ENCODE peak calls at places on chromosomes 1 and 21, in seven cellular contexts. F, C, J, Y, B, N and R are unnamed samples.

GRCh38 chr1:182666736-182667135 is 17.7 kb downstream of the RGS8 start:
- DNase-seq in N (no peak), Y (no peak), J (no peak), C (no peak), B (no peak), F (no peak), R (no peak)

GRCh38 chr21:27649746-27650145 is 682.9 kb upstream of the ADAMTS5 start:
- DNase-seq in Y (peak), B (no peak), F (no peak), N (no peak), J (no peak), C (no peak), R (no peak)

GRCh38 chr1:41495171-41495948 is 10.9 kb upstream of the EDN2 start:
- DNase-seq in B (no peak), J (peak), N (no peak), F (no peak), Y (peak), C (no peak), R (peak)

GRCh38 chr1:18005238-18005637 is 102.4 kb upstream of the IGSF21 start:
- DNase-seq in B (no peak), F (no peak), C (peak), N (no peak), J (no peak), Y (no peak), R (no peak)

GRCh38 chr1:43318831-43319230 is 18.0 kb downstream of the TIE1 start:
- DNase-seq in N (no peak), F (no peak), B (peak), J (no peak), C (no peak), Y (no peak), R (no peak)

GRCh38 chr1:46532498-46533178 is 18.8 kb downstream of the KNCN start:
- DNase-seq in Y (peak), C (peak), N (peak), J (peak), B (no peak), F (peak), R (no peak)

GRCh38 chr1:209627349-209628196 is 24.7 kb downstream of the LAMB3 start:
- DNase-seq in N (peak), Y (peak), B (peak), F (peak), C (peak), J (peak), R (peak)

GRCh38 chr1:19512545-19512944 is 27.2 kb upstream of the CAPZB start:
- DNase-seq in Y (peak), J (no peak), B (no peak), C (no peak), F (no peak), N (no peak), R (no peak)

GRCh38 chr1:2973661-2974593 is 47.3 kb upstream of the ACTRT2 start:
- DNase-seq in C (no peak), B (peak), F (peak), J (no peak), Y (no peak), N (no peak), R (no peak)

GRCh38 chr21:16815228-16815627 is 697.6 kb upstream of the CXADR start:
- DNase-seq in N (no peak), J (no peak), B (no peak), F (no peak), C (no peak), Y (no peak), R (no peak)

GRCh38 chr1:50702395-50702794 is 257.7 kb downstream of the FAF1 start:
- DNase-seq in J (no peak), Y (no peak), C (no peak), B (no peak), F (no peak), N (no peak), R (no peak)

GRCh38 chr21:39647476-39647875 is 34.7 kb downstream of the B3GALT5 start:
- DNase-seq in Y (no peak), N (no peak), C (no peak), J (no peak), F (no peak), B (no peak), R (no peak)

GRCh38 chr1:215292906-215293305 is 210.4 kb downstream of the KCNK2 start:
- DNase-seq in Y (no peak), C (no peak), N (no peak), F (no peak), B (no peak), J (no peak), R (no peak)

GRCh38 chr1:168717906-168718891 is 10.8 kb downstream of the DPT start:
- DNase-seq in J (peak), Y (no peak), N (peak), B (no peak), C (no peak), F (peak), R (no peak)

GRCh38 chr1:3315991-3316943 is 138.2 kb upstream of the ARHGEF16 start:
- DNase-seq in F (no peak), J (no peak), Y (no peak), C (no peak), N (no peak), B (no peak), R (no peak)

GRCh38 chr21:14213164-14213563 is 2.4 kb upstream of the LIPI start:
- DNase-seq in J (no peak), Y (no peak), B (no peak), F (no peak), C (no peak), N (no peak), R (no peak)

GRCh38 chr1:188343914-188344313 is 1515.2 kb downstream of the PLA2G4A start:
- DNase-seq in B (no peak), J (no peak), N (no peak), Y (no peak), F (no peak), C (no peak), R (no peak)

GRCh38 chr1:207863893-207864535 is 46.9 kb downstream of the CD34 start:
- DNase-seq in C (no peak), Y (no peak), F (no peak), J (peak), N (no peak), B (no peak), R (no peak)

GRCh38 chr1:170836146-170836545 is 99.2 kb upstream of the MROH9 start:
- DNase-seq in Y (peak), N (no peak), C (no peak), B (no peak), F (no peak), J (no peak), R (no peak)

GRCh38 chr1:214475331-214475730 is 76.1 kb downstream of the PTPN14 start:
- DNase-seq in N (no peak), F (no peak), B (no peak), Y (no peak), C (no peak), J (no peak), R (no peak)

GRCh38 chr1:47644216-47644581 is 206.4 kb downstream of the FOXD2 start:
- DNase-seq in F (no peak), Y (peak), B (no peak), C (no peak), J (no peak), N (no peak), R (no peak)

GRCh38 chr1:90394247-90394646 is 322.9 kb downstream of the BARHL2 start:
- DNase-seq in Y (no peak), F (no peak), C (no peak), N (no peak), B (no peak), J (no peak), R (no peak)

GRCh38 chr1:9721606-9722377 is 70.3 kb downstream of the PIK3CD start:
- DNase-seq in B (no peak), Y (peak), N (peak), C (no peak), J (no peak), F (no peak), R (peak)

GRCh38 chr1:22521692-22522091 is 41.6 kb upstream of the EPHA8 start:
- DNase-seq in C (no peak), F (no peak), B (no peak), Y (no peak), N (no peak), J (no peak), R (no peak)

GRCh38 chr1:170910273-170910672 is 25.1 kb upstream of the MROH9 start:
- DNase-seq in F (no peak), B (no peak), Y (peak), C (no peak), N (no peak), J (no peak), R (no peak)

GRCh38 chr1:78543941-78544630 is 53.3 kb downstream of the PTGFR start:
- DNase-seq in C (no peak), B (no peak), Y (peak), N (no peak), J (no peak), F (no peak), R (no peak)

GRCh38 chr1:73576084-73576483 is 621.9 kb downstream of the LRRIQ3 start:
- DNase-seq in B (no peak), Y (no peak), F (no peak), N (no peak), C (no peak), J (no peak), R (no peak)

GRCh38 chr1:16324456-16324890 is 27.8 kb downstream of the FBXO42 start:
- DNase-seq in F (peak), Y (peak), J (no peak), B (peak), N (peak), C (no peak), R (no peak)

GRCh38 chr1:27339213-27339612 is 2.6 kb upstream of the SYTL1 start:
- DNase-seq in N (no peak), C (no peak), F (no peak), J (no peak), B (no peak), Y (no peak), R (no peak)

GRCh38 chr1:1121611-1122077 is 5.8 kb upstream of the C1orf159 start:
- DNase-seq in F (no peak), J (no peak), Y (no peak), C (no peak), N (no peak), B (peak), R (no peak)

GRCh38 chr1:232634086-232634485 is 4.2 kb upstream of the SIPA1L2 start:
- DNase-seq in B (no peak), F (no peak), J (peak), Y (no peak), N (no peak), C (peak), R (no peak)

GRCh38 chr1:167756760-167757405 is 35.1 kb downstream of the MPZL1 start:
- DNase-seq in Y (no peak), N (peak), J (peak), C (no peak), B (no peak), F (no peak), R (no peak)

GRCh38 chr1:17340358-17340757 is 31.6 kb upstream of the PADI6 start:
- DNase-seq in N (no peak), Y (no peak), B (no peak), J (no peak), C (no peak), F (no peak), R (no peak)

GRCh38 chr1:150182233-150182632 is 32.5 kb downstream of the PLEKHO1 start:
- DNase-seq in C (no peak), F (no peak), J (no peak), Y (no peak), B (peak), N (no peak), R (no peak)

GRCh38 chr1:150187560-150187931 is 37.8 kb downstream of the PLEKHO1 start:
- DNase-seq in J (no peak), C (no peak), N (no peak), F (no peak), B (no peak), Y (no peak), R (no peak)

GRCh38 chr1:150185481-150185880 is 35.8 kb downstream of the PLEKHO1 start:
- DNase-seq in C (no peak), B (no peak), Y (no peak), N (no peak), J (no peak), F (no peak), R (no peak)

GRCh38 chr1:150192012-150192411 is 42.3 kb downstream of the PLEKHO1 start:
- DNase-seq in N (no peak), Y (peak), J (no peak), B (no peak), F (no peak), C (no peak), R (no peak)

DNA sequence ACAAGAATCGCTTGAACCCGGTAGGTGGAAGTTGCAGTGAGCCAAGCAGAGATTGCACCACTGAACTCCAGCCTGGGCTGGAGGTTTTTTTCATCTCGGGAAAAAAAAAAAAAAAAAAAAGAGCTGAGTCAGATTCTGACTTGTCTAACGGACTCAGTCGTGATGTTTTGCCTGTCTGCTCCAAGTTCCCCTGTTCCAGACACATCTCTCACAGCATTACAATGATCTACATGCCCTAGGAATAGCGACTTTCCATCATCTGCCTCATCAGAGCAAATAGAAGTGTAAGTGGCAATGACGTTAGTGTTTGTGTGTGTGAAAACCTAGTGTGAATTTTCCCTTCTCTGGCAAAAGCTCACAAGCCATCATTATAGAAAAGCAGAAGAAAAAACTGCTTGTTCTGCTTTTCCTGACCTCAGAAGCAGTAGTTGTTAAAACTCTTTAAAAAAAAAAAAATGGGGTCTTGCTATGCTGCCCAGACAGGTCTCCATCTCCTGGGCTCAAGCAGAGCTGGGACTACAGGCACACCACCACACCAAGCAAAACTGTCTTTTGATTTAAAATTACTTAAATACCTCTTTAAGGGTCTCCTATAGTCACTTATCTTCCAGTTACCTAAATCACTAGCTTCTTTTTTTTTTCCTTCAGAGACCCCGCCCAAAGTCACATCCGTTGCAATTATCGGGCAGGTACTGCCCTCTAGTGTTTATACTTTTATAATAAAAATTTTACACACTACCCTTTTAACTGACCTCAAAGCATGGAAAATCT is 37.3 kb downstream of the PLEKHO1 start:
- DNase-seq in Y (peak), J (no peak), F (no peak), B (no peak), N (peak), C (no peak), R (peak)
- H3K4me3 ChIP-seq in Y (peak), J (no peak), F (no peak), B (no peak), N (no peak), C (no peak), R (no peak)

DNA sequence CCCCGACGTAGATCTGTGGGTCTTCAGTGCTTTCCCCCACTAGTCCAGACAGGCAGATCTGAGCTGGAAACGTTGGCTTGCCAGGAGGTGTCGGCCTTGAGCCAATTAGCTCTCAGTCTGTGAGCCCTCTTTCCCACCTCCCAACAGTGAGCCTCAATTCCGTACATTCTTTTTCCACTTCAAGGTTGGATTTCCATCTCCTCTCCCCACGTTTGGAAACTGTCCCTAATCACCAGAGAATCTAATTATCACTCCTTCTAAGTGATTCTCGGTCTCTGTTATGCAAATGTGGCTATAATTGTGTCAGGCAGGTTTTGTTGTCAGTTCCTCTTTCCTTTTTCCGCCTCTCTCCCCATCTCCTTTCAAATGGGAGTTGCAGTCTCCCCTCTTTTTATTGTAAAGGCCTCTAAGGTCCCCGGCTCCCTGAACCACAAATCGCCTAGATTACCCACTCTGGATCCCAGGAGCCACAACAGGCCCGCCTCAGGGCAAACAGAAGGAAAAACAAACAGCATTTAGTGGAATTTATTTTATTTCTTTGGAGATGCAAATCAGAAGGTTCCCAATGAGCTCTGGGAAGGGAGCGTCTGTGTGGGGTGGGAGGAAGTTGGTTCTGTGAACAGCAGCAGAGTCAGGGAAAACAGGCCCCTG is 29.4 kb upstream of the LRRN2 start:
- DNase-seq in F (no peak), C (no peak), Y (no peak), B (no peak), J (no peak), N (no peak), R (peak)
- H3K4me3 ChIP-seq in F (no peak), C (no peak), Y (no peak), B (no peak), J (no peak), N (no peak), R (no peak)

GRCh38 chr1:243349128-243349527 is 93.3 kb downstream of the SDCCAG8 start:
- DNase-seq in J (no peak), Y (no peak), B (no peak), N (no peak), F (no peak), C (no peak), R (no peak)

GRCh38 chr1:243351347-243351746 is 95.5 kb downstream of the SDCCAG8 start:
- DNase-seq in J (no peak), F (no peak), C (no peak), B (no peak), Y (no peak), N (no peak), R (no peak)

DNA sequence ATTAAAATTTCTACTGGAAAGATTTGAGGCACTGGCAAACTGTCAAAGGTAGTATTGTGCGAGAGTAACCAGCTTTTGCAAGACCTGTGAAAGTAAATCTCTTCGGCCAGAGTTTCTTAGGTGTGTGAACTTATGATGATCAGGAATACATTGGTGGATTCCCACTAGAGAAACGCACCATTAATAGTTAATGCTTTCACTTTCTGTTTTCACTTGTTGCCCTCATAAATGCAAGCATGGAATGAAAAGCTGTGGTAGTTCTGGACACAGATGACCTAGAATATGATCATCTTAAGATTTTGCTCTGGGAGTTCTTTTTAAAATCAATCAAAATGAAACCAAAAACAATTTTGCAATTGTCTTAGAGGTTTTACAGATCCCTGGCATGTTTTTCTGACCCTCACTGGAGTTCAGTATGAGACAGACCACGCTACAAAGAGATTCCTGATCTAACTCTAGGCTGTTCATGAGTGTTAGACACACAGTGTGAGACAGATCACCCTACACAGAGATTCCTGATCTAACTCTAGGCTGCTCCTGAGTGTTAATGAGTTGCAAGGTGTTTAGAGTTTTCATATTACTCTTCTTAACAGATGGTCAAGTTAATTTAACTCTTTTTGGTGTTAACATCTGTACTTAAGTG is 98.8 kb downstream of the SDCCAG8 start:
- DNase-seq in C (no peak), N (no peak), Y (peak), F (no peak), B (no peak), J (no peak), R (no peak)
- H3K4me3 ChIP-seq in C (peak), N (peak), Y (peak), F (no peak), B (peak), J (no peak), R (no peak)

DNA sequence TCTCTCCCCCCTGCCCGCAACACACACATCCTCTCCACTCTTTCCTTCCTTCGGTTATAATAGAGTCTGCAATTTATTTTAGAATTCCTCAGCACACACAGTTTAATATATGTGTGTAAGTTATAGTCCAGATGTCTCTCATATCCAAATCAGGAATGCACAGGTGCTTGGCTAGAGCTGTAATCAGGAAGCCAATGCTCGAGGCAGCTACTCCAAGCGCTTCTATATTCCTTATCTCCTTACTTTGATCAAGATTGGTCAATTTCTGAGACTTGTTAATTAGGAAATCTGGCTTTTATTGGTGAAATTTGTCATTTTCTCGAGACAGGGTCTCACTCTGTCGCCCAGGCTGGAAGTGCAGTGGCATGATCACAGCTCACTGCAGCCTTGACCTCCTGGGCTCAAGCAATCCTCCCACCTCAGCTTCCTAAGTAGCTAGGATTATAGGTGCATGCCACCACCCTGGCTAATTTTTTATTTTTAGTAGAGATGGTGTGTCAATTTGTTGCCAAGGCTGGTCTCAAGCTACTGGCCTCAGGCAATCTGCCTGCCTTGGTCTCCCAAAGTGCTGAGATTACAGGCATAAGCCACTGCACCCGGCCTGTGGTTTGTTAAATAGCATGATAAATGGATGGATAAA is 27.7 kb downstream of the RPL5 start:
- DNase-seq in Y (no peak), F (no peak), N (no peak), B (no peak), J (no peak), C (no peak), R (no peak)
- H3K4me3 ChIP-seq in Y (peak), F (no peak), N (peak), B (peak), J (no peak), C (no peak), R (no peak)

GRCh38 chr1:93694039-93694438 is 12.4 kb upstream of the BCAR3 start:
- DNase-seq in F (no peak), N (no peak), Y (peak), B (no peak), J (peak), C (no peak), R (no peak)
- H3K4me3 ChIP-seq in F (no peak), N (no peak), Y (peak), B (no peak), J (no peak), C (no peak), R (no peak)

GRCh38 chr1:225655509-225656258 is 2.8 kb upstream of the ENAH start:
- DNase-seq in C (peak), F (peak), Y (peak), N (peak), B (no peak), J (peak), R (no peak)
- H3K4me3 ChIP-seq in C (no peak), F (no peak), Y (peak), N (no peak), B (no peak), J (no peak), R (no peak)